ENCODE peak calls at places on chromosomes 13 and 19, in four cellular contexts. One of them, this sample, is unnamed.

GRCh38 chr13:71798723-71799122 is 68.3 kb downstream of the DACH1 start:
- DNase-seq in heart left ventricle: no peak
- DNase-seq in iPS DF 6.9: no peak
- DNase-seq in breast epithelium: no peak
- DNase-seq in this sample: no peak

GRCh38 chr19:41025871-41026270 is 34.8 kb downstream of the CYP2B6 start:
- DNase-seq in heart left ventricle: no peak
- DNase-seq in iPS DF 6.9: no peak
- DNase-seq in breast epithelium: no peak
- DNase-seq in this sample: no peak

GRCh38 chr13:113364371-113364932 is 522 bp upstream of the GRTP1 start:
- DNase-seq in iPS DF 6.9: no peak
- DNase-seq in breast epithelium: peak; percentile 30
- DNase-seq in heart left ventricle: no peak
- DNase-seq in this sample: no peak

GRCh38 chr19:46621191-46622117 is 3.4 kb downstream of the PTGIR start:
- DNase-seq in breast epithelium: no peak
- DNase-seq in iPS DF 6.9: no peak
- DNase-seq in heart left ventricle: no peak
- DNase-seq in this sample: no peak

GRCh38 chr13:109381546-109382180 is 404.7 kb downstream of the IRS2 start:
- DNase-seq in iPS DF 6.9: no peak
- DNase-seq in heart left ventricle: no peak
- DNase-seq in breast epithelium: no peak
- DNase-seq in this sample: peak; percentile 32

GRCh38 chr19:46787331-46788100 is 878 bp downstream of the SLC1A5 start:
- DNase-seq in breast epithelium: peak; percentile 49
- DNase-seq in iPS DF 6.9: no peak
- DNase-seq in heart left ventricle: peak; percentile 56
- DNase-seq in this sample: no peak

GRCh38 chr19:2507109-2507508 is 31.2 kb downstream of the GADD45B start:
- DNase-seq in breast epithelium: peak; percentile 55
- DNase-seq in heart left ventricle: no peak
- DNase-seq in iPS DF 6.9: no peak
- DNase-seq in this sample: no peak

GRCh38 chr19:11296264-11296663 is 304 bp downstream of the TSPAN16 start:
- DNase-seq in heart left ventricle: no peak
- DNase-seq in breast epithelium: peak; percentile 21
- DNase-seq in iPS DF 6.9: no peak
- DNase-seq in this sample: no peak

GRCh38 chr13:23289917-23290357 is 109.2 kb downstream of the SGCG start:
- DNase-seq in heart left ventricle: peak; percentile 29
- DNase-seq in iPS DF 6.9: no peak
- DNase-seq in breast epithelium: no peak
- DNase-seq in this sample: peak; percentile 1

GRCh38 chr13:95745752-95746151 is 68.8 kb downstream of the DNAJC3 start:
- DNase-seq in breast epithelium: no peak
- DNase-seq in heart left ventricle: no peak
- DNase-seq in iPS DF 6.9: no peak
- DNase-seq in this sample: no peak

GRCh38 chr19:46466536-46467199 is 4.7 kb downstream of the PNMA8A start:
- DNase-seq in iPS DF 6.9: no peak
- DNase-seq in heart left ventricle: no peak
- DNase-seq in breast epithelium: no peak
- DNase-seq in this sample: peak; percentile 80

GRCh38 chr13:44854264-44855060 is 134.8 kb downstream of the NUFIP1 start:
- DNase-seq in heart left ventricle: peak; percentile 56
- DNase-seq in breast epithelium: no peak
- DNase-seq in iPS DF 6.9: no peak
- DNase-seq in this sample: no peak

DNA sequence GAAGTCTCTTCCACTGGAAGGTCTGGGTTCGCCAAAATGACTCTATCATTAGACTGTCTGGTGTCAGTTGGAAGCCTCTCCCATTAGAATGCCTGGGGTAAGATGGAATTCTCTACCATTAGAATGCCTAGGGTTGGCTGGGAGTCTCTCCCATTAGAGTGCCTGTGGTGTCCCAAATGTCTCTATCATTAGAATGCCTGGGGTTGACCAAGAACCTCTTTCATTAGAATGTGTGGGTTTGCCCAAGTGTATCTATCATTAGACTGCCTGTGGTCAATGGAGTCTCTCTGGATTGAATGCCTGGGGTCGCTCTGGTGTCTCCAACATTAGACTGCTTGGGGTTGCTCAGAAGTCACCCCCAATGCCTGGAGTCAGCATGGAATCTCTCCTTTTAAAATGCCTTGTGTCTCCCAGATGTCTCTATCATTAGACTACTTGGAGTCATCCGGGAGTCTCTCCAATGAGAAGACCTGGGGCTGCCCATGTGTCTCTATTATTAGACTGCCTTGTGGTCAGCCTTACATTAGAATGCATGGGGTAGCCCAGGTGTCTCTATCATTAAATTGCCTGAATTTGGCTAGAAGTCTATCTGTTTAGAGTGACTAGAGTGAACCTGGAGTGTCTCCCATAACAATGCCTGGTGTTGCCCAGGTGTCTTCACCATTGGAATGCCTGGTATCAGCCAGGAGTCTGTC is 1518.4 kb downstream of the UQCRFS1 start:
- DNase-seq in breast epithelium: no peak
- DNase-seq in iPS DF 6.9: no peak
- DNase-seq in heart left ventricle: no peak
- DNase-seq in this sample: no peak
- H3K9me3 ChIP-seq in breast epithelium: peaks cover 9% of the 10 kb centered on the region
- H3K9me3 ChIP-seq in iPS DF 6.9: peaks cover 9% of the 10 kb centered on the region
- H3K9me3 ChIP-seq in heart left ventricle: no peaks in the 10 kb centered on the region
- H3K9me3 ChIP-seq in this sample: peaks cover 23% of the 10 kb centered on the region

DNA sequence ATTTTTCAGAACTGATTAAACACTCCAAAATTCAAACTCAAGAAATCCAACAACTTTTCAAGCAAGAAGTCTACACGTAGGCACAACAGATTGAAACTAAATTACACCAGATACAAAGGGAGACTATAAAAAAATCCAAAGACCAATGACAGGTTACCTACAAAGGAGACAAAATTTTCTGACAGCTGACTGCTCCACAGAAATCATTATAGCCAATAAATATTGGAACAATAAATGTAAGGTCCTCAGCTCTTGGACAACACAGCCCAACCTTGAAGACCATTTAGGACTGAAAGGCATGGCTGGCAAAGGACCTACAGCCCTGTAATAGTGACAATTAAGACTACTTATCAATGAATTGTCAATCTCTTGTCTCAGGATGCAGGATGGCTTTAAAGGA is 15.9 kb downstream of the ZNF350 start:
- DNase-seq in iPS DF 6.9: no peak
- DNase-seq in breast epithelium: no peak
- DNase-seq in heart left ventricle: no peak
- DNase-seq in this sample: no peak
- H3K9me3 ChIP-seq in iPS DF 6.9: peaks cover 12% of the 10 kb centered on the region
- H3K9me3 ChIP-seq in breast epithelium: peaks cover 92% of the 10 kb centered on the region
- H3K9me3 ChIP-seq in heart left ventricle: peaks cover 70% of the 10 kb centered on the region
- H3K9me3 ChIP-seq in this sample: peaks cover 65% of the 10 kb centered on the region

DNA sequence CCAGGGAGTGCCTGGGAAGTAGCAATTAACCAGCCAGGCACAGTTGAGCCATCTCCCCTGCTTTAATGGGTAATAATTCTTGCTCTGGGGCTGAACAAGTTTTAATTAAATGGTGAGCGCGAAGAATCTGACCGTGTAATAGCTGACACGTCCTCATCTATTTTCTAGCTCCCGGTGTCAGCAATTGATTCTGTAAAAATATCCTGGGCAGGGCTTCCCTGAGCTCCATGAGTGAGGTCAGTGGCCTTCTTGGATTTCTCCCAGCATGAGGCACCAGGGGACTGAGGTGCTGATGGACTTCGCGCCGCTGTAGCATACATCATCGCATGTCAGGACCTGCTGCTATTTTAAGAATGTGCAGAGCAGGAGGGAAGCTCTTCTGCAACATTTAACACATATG is 27.0 kb downstream of the SIPA1L3 start:
- DNase-seq in iPS DF 6.9: no peak
- DNase-seq in heart left ventricle: peak; percentile 68
- DNase-seq in breast epithelium: no peak
- DNase-seq in this sample: no peak
- H3K9me3 ChIP-seq in iPS DF 6.9: no peaks in the 10 kb centered on the region
- H3K9me3 ChIP-seq in heart left ventricle: peaks cover 4% of the 10 kb centered on the region
- H3K9me3 ChIP-seq in breast epithelium: peaks cover 10% of the 10 kb centered on the region
- H3K9me3 ChIP-seq in this sample: peaks cover 14% of the 10 kb centered on the region

GRCh38 chr19:34759218-34759917 is 13.6 kb downstream of the ZNF599 start:
- DNase-seq in heart left ventricle: no peak
- DNase-seq in iPS DF 6.9: no peak
- DNase-seq in breast epithelium: no peak
- DNase-seq in this sample: no peak
- H3K9me3 ChIP-seq in heart left ventricle: peaks cover 84% of the 10 kb centered on the region
- H3K9me3 ChIP-seq in iPS DF 6.9: peaks cover 12% of the 10 kb centered on the region
- H3K9me3 ChIP-seq in breast epithelium: peaks cover 66% of the 10 kb centered on the region
- H3K9me3 ChIP-seq in this sample: peaks cover 42% of the 10 kb centered on the region

DNA sequence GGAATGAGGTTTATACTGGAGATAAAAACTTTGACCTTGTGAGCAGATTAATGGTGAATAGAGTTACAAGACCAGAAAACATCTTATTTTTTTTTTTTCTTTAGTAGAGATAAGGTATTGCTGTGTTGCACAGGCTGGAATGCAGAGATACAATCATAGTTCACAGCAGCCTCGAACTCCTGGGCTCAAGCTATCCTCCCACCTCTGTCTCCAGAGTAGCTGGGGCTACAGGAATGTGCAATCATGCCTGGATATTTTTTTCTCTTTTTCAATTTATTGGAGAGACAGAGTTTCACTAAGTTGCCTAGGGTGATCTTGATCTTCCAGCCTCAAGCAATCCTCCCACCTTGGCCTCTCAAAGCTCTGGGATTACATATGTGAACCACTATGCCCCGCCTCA is 2139.1 kb downstream of the PCDH9 start:
- DNase-seq in iPS DF 6.9: no peak
- DNase-seq in breast epithelium: no peak
- DNase-seq in heart left ventricle: no peak
- DNase-seq in this sample: no peak
- H3K9me3 ChIP-seq in iPS DF 6.9: no peaks in the 10 kb centered on the region
- H3K9me3 ChIP-seq in breast epithelium: no peaks in the 10 kb centered on the region
- H3K9me3 ChIP-seq in heart left ventricle: no peaks in the 10 kb centered on the region
- H3K9me3 ChIP-seq in this sample: peaks cover under 1% of the 10 kb centered on the region

DNA sequence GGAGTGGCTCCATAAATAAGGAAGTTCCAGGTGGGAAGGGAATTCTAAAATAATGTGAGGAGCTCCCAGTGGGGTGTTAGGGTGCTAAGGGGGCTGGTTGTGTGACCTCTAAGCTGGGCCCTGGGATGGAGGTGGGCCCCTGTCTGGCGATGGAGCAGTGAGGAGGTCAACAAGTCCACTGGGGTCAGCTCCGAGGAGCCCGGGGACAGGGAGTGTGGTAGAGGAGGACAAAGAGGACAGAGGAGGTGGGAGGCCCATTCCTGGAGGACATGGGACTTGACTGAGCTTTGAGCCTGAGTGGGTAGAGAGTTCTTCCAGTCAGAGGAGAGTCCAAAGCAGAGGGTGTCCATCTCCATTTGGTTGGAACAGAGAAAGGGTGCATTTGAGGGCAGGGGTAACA is 390.2 kb downstream of the TSHZ3 start:
- DNase-seq in heart left ventricle: no peak
- DNase-seq in iPS DF 6.9: no peak
- DNase-seq in breast epithelium: no peak
- DNase-seq in this sample: no peak
- H3K9me3 ChIP-seq in heart left ventricle: no peaks in the 10 kb centered on the region
- H3K9me3 ChIP-seq in iPS DF 6.9: no peaks in the 10 kb centered on the region
- H3K9me3 ChIP-seq in breast epithelium: peaks cover 3% of the 10 kb centered on the region
- H3K9me3 ChIP-seq in this sample: no peaks in the 10 kb centered on the region

GRCh38 chr19:53254451-53255341 is at the start of gene ZNF677:
- DNase-seq in heart left ventricle: peak; percentile 95
- DNase-seq in breast epithelium: peak; percentile 85
- DNase-seq in iPS DF 6.9: peak; percentile 47
- DNase-seq in this sample: peak; percentile 41
- H3K9me3 ChIP-seq in heart left ventricle: no peaks in the 10 kb centered on the region
- H3K9me3 ChIP-seq in breast epithelium: peaks cover 29% of the 10 kb centered on the region
- H3K9me3 ChIP-seq in iPS DF 6.9: no peaks in the 10 kb centered on the region
- H3K9me3 ChIP-seq in this sample: peaks cover 21% of the 10 kb centered on the region

DNA sequence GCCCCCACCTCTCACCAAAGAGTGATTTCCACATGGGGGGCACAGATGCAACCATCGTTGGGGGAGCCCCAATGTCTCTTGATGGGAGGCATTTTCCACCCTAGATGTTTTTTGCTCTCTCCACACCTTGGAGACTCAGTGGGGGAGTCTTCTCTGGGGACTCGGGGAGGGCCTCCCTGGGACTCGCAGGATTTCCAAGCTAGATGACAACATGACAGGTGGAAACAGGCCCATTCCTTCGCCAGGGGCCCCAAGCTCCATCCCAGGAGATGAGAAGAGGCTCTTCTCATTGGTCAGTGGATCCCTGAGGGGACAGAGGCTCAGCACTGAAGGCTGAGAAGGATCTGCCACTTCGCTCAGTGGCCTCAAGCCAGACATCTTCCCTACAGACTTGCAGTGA is 12.7 kb upstream of the KIR2DL4 start:
- DNase-seq in breast epithelium: no peak
- DNase-seq in iPS DF 6.9: no peak
- DNase-seq in heart left ventricle: no peak
- DNase-seq in this sample: no peak
- H3K9me3 ChIP-seq in breast epithelium: no peaks in the 10 kb centered on the region
- H3K9me3 ChIP-seq in iPS DF 6.9: peaks cover 15% of the 10 kb centered on the region
- H3K9me3 ChIP-seq in heart left ventricle: no peaks in the 10 kb centered on the region
- H3K9me3 ChIP-seq in this sample: peaks cover 42% of the 10 kb centered on the region

DNA sequence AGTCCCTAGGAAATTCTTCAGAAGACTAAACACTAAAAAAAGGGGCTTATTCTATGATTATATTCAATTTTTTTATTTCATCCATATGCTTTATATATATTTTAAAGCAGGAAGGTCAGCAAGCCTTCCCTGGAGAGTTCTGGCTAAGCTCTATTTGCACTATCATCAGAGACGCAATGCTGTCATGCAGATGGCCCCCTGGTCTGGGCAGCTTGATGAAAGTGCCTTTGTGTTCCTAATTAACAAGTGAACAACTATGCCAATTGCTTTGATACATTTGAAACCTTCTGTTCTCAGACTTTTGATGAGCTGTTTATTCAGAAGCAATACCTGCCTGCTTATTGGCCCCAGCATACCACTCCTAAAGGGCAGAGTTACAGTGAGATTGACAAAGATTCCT is 1344.6 kb downstream of the OLFM4 start:
- DNase-seq in heart left ventricle: no peak
- DNase-seq in iPS DF 6.9: no peak
- DNase-seq in breast epithelium: no peak
- DNase-seq in this sample: no peak
- H3K9me3 ChIP-seq in heart left ventricle: no peaks in the 10 kb centered on the region
- H3K9me3 ChIP-seq in iPS DF 6.9: no peaks in the 10 kb centered on the region
- H3K9me3 ChIP-seq in breast epithelium: no peaks in the 10 kb centered on the region
- H3K9me3 ChIP-seq in this sample: peaks cover 3% of the 10 kb centered on the region